ENCODE peak calls at places on chromosome 9, in seven cellular contexts. J, V, L, H, W, E and A are unnamed samples.
A peak's percentile ranks its signal among the peaks of the same experiment; 100 is the strongest.

GRCh38 chr9:81585191-81585763 is 104.1 kb downstream of the TLE1 start:
- DNase-seq in J (no peak), V (no peak), L (no peak), H (no peak), W (no peak), E (no peak), A (peak; percentile 61)

GRCh38 chr9:124339603-124340146 is 75.6 kb downstream of the PSMB7 start:
- DNase-seq in J (peak; percentile 65), V (no peak), L (no peak), H (no peak), W (no peak), E (peak; percentile 52), A (no peak)

GRCh38 chr9:113912816-113913215 is 36.7 kb downstream of the ZNF618 start:
- DNase-seq in J (no peak), V (no peak), L (no peak), H (no peak), W (no peak), E (no peak), A (no peak)

GRCh38 chr9:105447386-105447813 is 434 bp upstream of the FSD1L start:
- DNase-seq in J (no peak), V (no peak), L (no peak), H (no peak), W (no peak), E (no peak), A (no peak)

GRCh38 chr9:73370053-73370452 is 218.4 kb downstream of the ANXA1 start:
- DNase-seq in J (no peak), V (no peak), L (no peak), H (no peak), W (peak; percentile 3), E (no peak), A (no peak)

GRCh38 chr9:104351726-104352125 is 152.3 kb upstream of the OR13F1 start:
- DNase-seq in J (no peak), V (no peak), L (no peak), H (no peak), W (no peak), E (no peak), A (no peak)

GRCh38 chr9:106772523-106773290 is 90.3 kb upstream of the ZNF462 start:
- DNase-seq in J (no peak), V (no peak), L (no peak), H (no peak), W (no peak), E (no peak), A (no peak)

GRCh38 chr9:135100241-135101067 is 13.0 kb downstream of the OLFM1 start:
- DNase-seq in J (no peak), V (no peak), L (no peak), H (no peak), W (no peak), E (peak; percentile 24), A (no peak)

GRCh38 chr9:76756273-76756650 is 8.0 kb upstream of the PCA3 start:
- DNase-seq in J (peak; percentile 77), V (no peak), L (no peak), H (no peak), W (no peak), E (peak; percentile 73), A (no peak)

GRCh38 chr9:84412654-84413053 is 72.1 kb upstream of the SLC28A3 start:
- DNase-seq in J (no peak), V (no peak), L (no peak), H (no peak), W (no peak), E (no peak), A (no peak)

GRCh38 chr9:20981486-20981885 is 50.0 kb downstream of the HACD4 start:
- DNase-seq in J (peak; percentile 52), V (no peak), L (no peak), H (no peak), W (peak; percentile 84), E (no peak), A (peak; percentile 52)

GRCh38 chr9:22049411-22049810 is 40.3 kb upstream of the CDKN2B start:
- DNase-seq in J (no peak), V (no peak), L (no peak), H (no peak), W (peak; percentile 66), E (no peak), A (peak; percentile 10)

GRCh38 chr9:84404095-84404686 is 63.6 kb upstream of the SLC28A3 start:
- DNase-seq in J (no peak), V (no peak), L (no peak), H (no peak), W (no peak), E (peak; percentile 56), A (peak; percentile 3)

GRCh38 chr9:109520475-109521132 is 22.5 kb upstream of the PTPN3 start:
- DNase-seq in J (no peak), V (peak; percentile 24), L (peak; percentile 75), H (no peak), W (peak; percentile 35), E (peak; percentile 85), A (peak; percentile 66)

GRCh38 chr9:4296217-4296616 is 3.7 kb downstream of the GLIS3 start:
- DNase-seq in J (no peak), V (no peak), L (no peak), H (no peak), W (no peak), E (no peak), A (no peak)

GRCh38 chr9:4299006-4299795 is 667 bp downstream of the GLIS3 start:
- DNase-seq in J (peak; percentile 83), V (peak; percentile 24), L (peak; percentile 81), H (peak; percentile 24), W (peak; percentile 55), E (peak; percentile 75), A (peak; percentile 62)

GRCh38 chr9:4297151-4297794 is 2.6 kb downstream of the GLIS3 start:
- DNase-seq in J (peak; percentile 92), V (peak; percentile 65), L (peak; percentile 88), H (peak; percentile 30), W (peak; percentile 87), E (peak; percentile 74), A (peak; percentile 78)

GRCh38 chr9:4298255-4299005 is 1.4 kb downstream of the GLIS3 start:
- DNase-seq in J (peak; percentile 82), V (peak; percentile 26), L (peak; percentile 83), H (peak; percentile 25), W (no peak), E (peak; percentile 56), A (peak; percentile 53)

DNA sequence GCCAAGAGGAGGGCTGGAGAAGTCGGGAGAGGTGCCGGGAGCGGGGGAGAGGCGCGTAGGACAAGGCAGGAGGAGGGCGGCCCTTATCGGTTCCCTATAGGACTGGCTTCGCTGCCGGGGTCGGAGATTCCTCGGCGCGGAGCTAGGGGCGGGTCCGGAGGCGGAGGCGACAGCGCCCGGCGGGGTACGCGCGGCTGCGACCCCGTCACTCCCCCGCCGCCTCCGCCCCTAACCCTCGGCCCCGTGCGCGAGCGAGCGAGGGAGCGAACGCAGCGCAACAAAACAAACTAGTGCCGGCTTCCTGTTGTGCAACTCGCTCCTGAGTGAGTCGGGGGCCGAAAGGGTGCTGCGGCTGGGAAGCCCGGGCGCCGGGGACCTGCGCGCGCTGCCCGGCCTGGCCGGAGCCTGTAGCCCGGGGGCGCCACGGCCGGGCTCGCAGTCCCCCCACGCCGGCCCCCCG is 2.0 kb downstream of the GLIS3 start:
- DNase-seq in J (peak; percentile 91), V (peak; percentile 65), L (peak; percentile 89), H (peak; percentile 58), W (peak; percentile 53), E (peak; percentile 94), A (peak; percentile 64)
- H3K4me1 ChIP-seq in J (peaks cover 21% of the 10 kb centered on the region), V (peaks cover 35% of the 10 kb centered on the region), L (peaks cover under 1% of the 10 kb centered on the region), H (peaks cover 12% of the 10 kb centered on the region), W (peaks cover 61% of the 10 kb centered on the region), E (peaks cover 12% of the 10 kb centered on the region), A (peaks cover 33% of the 10 kb centered on the region)

DNA sequence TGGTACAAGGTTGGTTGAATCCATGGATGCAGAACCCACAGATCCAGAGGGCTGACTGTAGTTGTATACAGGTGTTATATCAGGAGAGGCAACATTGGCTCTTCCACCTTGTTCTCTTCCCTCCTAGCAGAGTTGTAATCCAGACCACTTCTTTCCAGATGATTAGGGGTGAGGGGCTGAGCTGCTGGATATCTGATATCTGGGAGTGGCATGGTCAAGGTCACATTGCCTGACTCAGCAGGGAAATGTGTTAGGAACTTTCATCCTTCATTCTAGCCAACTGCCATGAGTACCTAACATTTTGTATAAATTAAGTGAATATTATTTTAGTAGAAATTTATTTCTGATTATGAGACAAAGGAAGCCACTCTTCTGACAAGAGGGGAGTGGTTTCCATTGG is 7.3 kb downstream of the DAPK1 start:
- DNase-seq in J (no peak), V (no peak), L (no peak), H (no peak), W (no peak), E (no peak), A (no peak)
- H3K4me1 ChIP-seq in J (peaks cover 24% of the 10 kb centered on the region), V (peaks cover 5% of the 10 kb centered on the region), L (no peaks in the 10 kb centered on the region), H (no peaks in the 10 kb centered on the region), W (no peaks in the 10 kb centered on the region), E (peaks cover 5% of the 10 kb centered on the region), A (peaks cover 53% of the 10 kb centered on the region)

GRCh38 chr9:93290495-93291434 is 106.8 kb downstream of the WNK2 start:
- DNase-seq in J (peak; percentile 52), V (no peak), L (no peak), H (no peak), W (no peak), E (no peak), A (no peak)
- H3K4me1 ChIP-seq in J (no peaks in the 10 kb centered on the region), V (peaks cover 29% of the 10 kb centered on the region), L (no peaks in the 10 kb centered on the region), H (no peaks in the 10 kb centered on the region), W (peaks cover 3% of the 10 kb centered on the region), E (peaks cover 6% of the 10 kb centered on the region), A (no peaks in the 10 kb centered on the region)

GRCh38 chr9:38003230-38003629 is 65.8 kb downstream of the SHB start:
- DNase-seq in J (peak; percentile 49), V (no peak), L (peak; percentile 55), H (no peak), W (no peak), E (no peak), A (no peak)

GRCh38 chr9:38001430-38001829 is 67.6 kb downstream of the SHB start:
- DNase-seq in J (peak; percentile 40), V (no peak), L (peak; percentile 35), H (no peak), W (no peak), E (no peak), A (no peak)

GRCh38 chr9:38004809-38005560 is 64.0 kb downstream of the SHB start:
- DNase-seq in J (peak; percentile 3), V (no peak), L (peak; percentile 33), H (no peak), W (no peak), E (no peak), A (no peak)

GRCh38 chr9:38006163-38006562 is 62.9 kb downstream of the SHB start:
- DNase-seq in J (no peak), V (peak; percentile 27), L (no peak), H (no peak), W (no peak), E (no peak), A (no peak)

DNA sequence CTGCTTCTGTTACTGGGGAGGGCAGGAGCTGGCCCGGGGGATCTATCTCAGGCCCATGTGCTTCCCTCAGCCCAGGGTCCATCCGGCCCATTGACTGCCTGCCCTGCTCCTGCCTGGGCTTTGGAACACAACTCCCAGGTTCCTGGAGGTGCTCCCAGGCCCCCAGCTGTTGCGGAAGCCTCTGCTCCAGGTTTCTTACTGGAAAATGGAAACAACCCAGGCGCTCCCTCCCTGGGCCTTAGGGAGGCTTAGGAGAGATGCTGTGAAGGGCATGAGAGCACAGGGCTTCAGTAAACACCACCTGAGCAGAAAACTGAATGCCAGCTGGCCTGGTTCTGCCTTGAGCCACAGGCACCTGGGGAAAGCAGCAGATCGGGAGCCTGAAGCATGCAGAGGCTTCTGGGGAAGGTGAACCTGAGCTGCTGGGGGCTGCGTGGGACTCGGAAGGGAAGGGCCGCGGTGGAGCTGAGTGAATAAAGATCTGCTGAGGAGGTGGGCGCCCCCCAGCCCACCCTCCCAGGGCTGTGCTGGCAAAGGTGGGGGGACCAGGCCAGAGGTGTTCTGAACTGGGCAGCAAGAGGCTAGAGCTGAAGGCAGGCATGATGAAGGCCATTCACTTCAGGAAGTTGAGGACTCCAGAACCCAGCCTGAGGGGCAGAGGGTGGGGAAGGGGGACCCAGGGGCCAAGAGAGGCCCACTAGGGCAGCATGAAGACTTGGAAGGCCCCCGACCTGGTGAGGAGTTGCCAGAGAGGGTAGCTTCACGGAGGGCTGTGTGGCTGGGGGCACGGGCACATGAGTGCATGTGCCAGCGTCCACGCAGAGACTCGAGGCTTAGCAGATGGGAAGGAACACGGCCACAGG is 64.8 kb downstream of the SHB start:
- DNase-seq in J (peak; percentile 59), V (no peak), L (peak; percentile 75), H (no peak), W (no peak), E (no peak), A (no peak)
- H3K4me1 ChIP-seq in J (peaks cover 36% of the 10 kb centered on the region), V (peaks cover 81% of the 10 kb centered on the region), L (no peaks in the 10 kb centered on the region), H (peaks cover 11% of the 10 kb centered on the region), W (peaks cover 39% of the 10 kb centered on the region), E (peaks cover 12% of the 10 kb centered on the region), A (peaks cover 23% of the 10 kb centered on the region)